ENCODE peak calls at places on chromosome 3, in four cellular contexts. One of them, this sample, is unnamed.

GRCh38 chr3:45528429-45528828 is 66.1 kb upstream of the LIMD1 start:
- DNase-seq in SK-N-SH: no peak
- DNase-seq in IMR-90: peak; percentile 83
- DNase-seq in fibroblast of lung: peak; percentile 71
- DNase-seq in this sample: no peak

GRCh38 chr3:173007079-173007723 is 133.8 kb downstream of the SPATA16 start:
- DNase-seq in SK-N-SH: no peak
- DNase-seq in fibroblast of lung: no peak
- DNase-seq in IMR-90: no peak
- DNase-seq in this sample: no peak

GRCh38 chr3:52237659-52238172 is 1.2 kb downstream of the TWF2 start:
- DNase-seq in SK-N-SH: peak; percentile 58
- DNase-seq in IMR-90: peak; percentile 89
- DNase-seq in fibroblast of lung: peak; percentile 91
- DNase-seq in this sample: no peak

GRCh38 chr3:120304569-120305090 is 19.6 kb upstream of the GPR156 start:
- DNase-seq in SK-N-SH: no peak
- DNase-seq in fibroblast of lung: no peak
- DNase-seq in IMR-90: no peak
- DNase-seq in this sample: no peak

GRCh38 chr3:61943975-61944374 is 382.6 kb downstream of the PTPRG start:
- DNase-seq in SK-N-SH: no peak
- DNase-seq in IMR-90: no peak
- DNase-seq in fibroblast of lung: no peak
- DNase-seq in this sample: peak; percentile 7

GRCh38 chr3:136604961-136605360 is 147.2 kb downstream of the STAG1 start:
- DNase-seq in IMR-90: peak; percentile 23
- DNase-seq in fibroblast of lung: peak; percentile 53
- DNase-seq in SK-N-SH: no peak
- DNase-seq in this sample: no peak

GRCh38 chr3:127908202-127908601 is 6.8 kb upstream of the KBTBD12 start:
- DNase-seq in SK-N-SH: no peak
- DNase-seq in IMR-90: no peak
- DNase-seq in fibroblast of lung: no peak
- DNase-seq in this sample: no peak

GRCh38 chr3:197015790-197016705 is 13.6 kb downstream of the MELTF start:
- DNase-seq in IMR-90: no peak
- DNase-seq in fibroblast of lung: no peak
- DNase-seq in SK-N-SH: no peak
- DNase-seq in this sample: no peak

GRCh38 chr3:39189648-39190269 is 2.6 kb downstream of the XIRP1 start:
- DNase-seq in IMR-90: peak; percentile 64
- DNase-seq in fibroblast of lung: peak; percentile 42
- DNase-seq in SK-N-SH: peak; percentile 79
- DNase-seq in this sample: peak; percentile 67

GRCh38 chr3:54188176-54188791 is 65.9 kb downstream of the CACNA2D3 start:
- DNase-seq in IMR-90: peak; percentile 34
- DNase-seq in fibroblast of lung: peak; percentile 49
- DNase-seq in SK-N-SH: no peak
- DNase-seq in this sample: peak; percentile 68

GRCh38 chr3:117282506-117282905 is 572.9 kb downstream of the TUSC7 start:
- DNase-seq in fibroblast of lung: no peak
- DNase-seq in SK-N-SH: no peak
- DNase-seq in IMR-90: no peak
- DNase-seq in this sample: no peak

GRCh38 chr3:143119009-143119914 is at the start of gene CHST2:
- DNase-seq in IMR-90: peak; percentile 71
- DNase-seq in fibroblast of lung: peak; percentile 83
- DNase-seq in SK-N-SH: peak; percentile 94
- DNase-seq in this sample: peak; percentile 86

GRCh38 chr3:110620118-110620517 is 451.5 kb upstream of the NECTIN3 start:
- DNase-seq in IMR-90: no peak
- DNase-seq in SK-N-SH: no peak
- DNase-seq in fibroblast of lung: no peak
- DNase-seq in this sample: no peak

GRCh38 chr3:144743325-144743724 is 771.7 kb downstream of the DIPK2A start:
- DNase-seq in IMR-90: no peak
- DNase-seq in fibroblast of lung: no peak
- DNase-seq in SK-N-SH: no peak
- DNase-seq in this sample: no peak

GRCh38 chr3:23992051-23992628 is 47.1 kb downstream of the NR1D2 start:
- DNase-seq in SK-N-SH: peak; percentile 55
- DNase-seq in IMR-90: peak; percentile 55
- DNase-seq in fibroblast of lung: peak; percentile 77
- DNase-seq in this sample: no peak

GRCh38 chr3:171077261-171077660 is 50.7 kb upstream of the SLC2A2 start:
- DNase-seq in SK-N-SH: no peak
- DNase-seq in fibroblast of lung: no peak
- DNase-seq in IMR-90: no peak
- DNase-seq in this sample: no peak

GRCh38 chr3:158360756-158361448 is 210.1 kb upstream of the MLF1 start:
- DNase-seq in IMR-90: no peak
- DNase-seq in SK-N-SH: no peak
- DNase-seq in fibroblast of lung: no peak
- DNase-seq in this sample: no peak

GRCh38 chr3:55749036-55749435 is 261.9 kb upstream of the WNT5A start:
- DNase-seq in IMR-90: no peak
- DNase-seq in fibroblast of lung: no peak
- DNase-seq in SK-N-SH: no peak
- DNase-seq in this sample: no peak

GRCh38 chr3:160184655-160185054 is 40.6 kb upstream of the C3orf80 start:
- DNase-seq in fibroblast of lung: peak; percentile 93
- DNase-seq in SK-N-SH: no peak
- DNase-seq in IMR-90: peak; percentile 82
- DNase-seq in this sample: no peak

GRCh38 chr3:138767498-138768104 is 67.1 kb downstream of the PIK3CB start:
- DNase-seq in fibroblast of lung: no peak
- DNase-seq in IMR-90: no peak
- DNase-seq in SK-N-SH: no peak
- DNase-seq in this sample: no peak

GRCh38 chr3:9934993-9935392 is 1.4 kb downstream of the CRELD1 start:
- DNase-seq in SK-N-SH: no peak
- DNase-seq in IMR-90: no peak
- DNase-seq in fibroblast of lung: no peak
- DNase-seq in this sample: no peak

GRCh38 chr3:149371001-149371722 is 6.3 kb downstream of the TM4SF1 start:
- DNase-seq in SK-N-SH: no peak
- DNase-seq in fibroblast of lung: peak; percentile 58
- DNase-seq in IMR-90: peak; percentile 72
- DNase-seq in this sample: no peak

GRCh38 chr3:38605981-38606380 is 43.5 kb downstream of the SCN5A start:
- DNase-seq in fibroblast of lung: no peak
- DNase-seq in IMR-90: no peak
- DNase-seq in SK-N-SH: no peak
- DNase-seq in this sample: no peak

GRCh38 chr3:98573231-98573728 is 20.1 kb downstream of the CPOX start:
- DNase-seq in fibroblast of lung: no peak
- DNase-seq in SK-N-SH: peak; percentile 36
- DNase-seq in IMR-90: peak; percentile 33
- DNase-seq in this sample: no peak

GRCh38 chr3:99999541-99999940 is 114.8 kb downstream of the FILIP1L start:
- DNase-seq in SK-N-SH: no peak
- DNase-seq in fibroblast of lung: no peak
- DNase-seq in IMR-90: peak; percentile 35
- DNase-seq in this sample: no peak

GRCh38 chr3:16067837-16068471 is 106.5 kb upstream of the GALNT15 start:
- DNase-seq in SK-N-SH: peak; percentile 60
- DNase-seq in fibroblast of lung: no peak
- DNase-seq in IMR-90: peak; percentile 48
- DNase-seq in this sample: no peak

GRCh38 chr3:148922467-148922866 is 57.4 kb downstream of the CPA3 start:
- DNase-seq in SK-N-SH: no peak
- DNase-seq in IMR-90: no peak
- DNase-seq in fibroblast of lung: no peak
- DNase-seq in this sample: no peak

GRCh38 chr3:124858275-124858674 is 28.9 kb downstream of the ITGB5 start:
- DNase-seq in IMR-90: peak; percentile 54
- DNase-seq in SK-N-SH: no peak
- DNase-seq in fibroblast of lung: peak; percentile 80
- DNase-seq in this sample: no peak

GRCh38 chr3:183259087-183259486 is 6.0 kb downstream of the B3GNT5 start:
- DNase-seq in fibroblast of lung: no peak
- DNase-seq in IMR-90: no peak
- DNase-seq in SK-N-SH: no peak
- DNase-seq in this sample: no peak

GRCh38 chr3:165854696-165855095 is 17.5 kb upstream of the BCHE start:
- DNase-seq in SK-N-SH: peak; percentile 11
- DNase-seq in fibroblast of lung: peak; percentile 27
- DNase-seq in IMR-90: no peak
- DNase-seq in this sample: no peak

DNA sequence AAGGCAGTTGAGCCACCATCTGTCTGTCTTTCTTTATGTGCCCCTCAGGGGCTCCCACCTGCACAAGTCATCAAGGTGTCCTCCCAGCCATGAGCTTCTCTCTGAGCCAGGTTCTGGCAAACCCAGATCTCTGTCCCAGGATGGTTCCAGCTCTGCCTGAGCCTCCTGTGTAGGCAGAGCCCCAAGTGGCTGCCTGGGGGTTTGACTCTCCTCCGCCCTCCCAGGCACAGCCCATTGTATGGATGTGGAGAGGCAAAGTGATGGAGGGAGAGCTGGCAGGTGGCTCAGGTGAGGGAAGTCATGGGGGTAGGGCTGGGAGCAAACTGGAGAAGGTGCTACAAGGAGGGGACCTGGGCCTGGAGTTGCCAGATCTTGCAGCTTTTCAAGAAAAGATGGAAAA is 56.9 kb downstream of the GRIP2 start:
- DNase-seq in IMR-90: no peak
- DNase-seq in fibroblast of lung: no peak
- DNase-seq in SK-N-SH: no peak
- DNase-seq in this sample: no peak
- H3K4me2 ChIP-seq in IMR-90: no peak overlapping the region
- H3K4me2 ChIP-seq in fibroblast of lung: no peak overlapping the region
- H3K4me2 ChIP-seq in SK-N-SH: no peak overlapping the region
- H3K4me2 ChIP-seq in this sample: no peak overlapping the region

GRCh38 chr3:47002490-47003410 is 23.3 kb downstream of the NBEAL2 start:
- DNase-seq in fibroblast of lung: no peak
- DNase-seq in IMR-90: no peak
- DNase-seq in SK-N-SH: peak; percentile 60
- DNase-seq in this sample: peak; percentile 40
- TF ChIP-seq CTCF in fibroblast of lung: no peak
- TF ChIP-seq CTCF in IMR-90: no peak
- TF ChIP-seq CTCF in SK-N-SH: peak; percentile 12
- TF ChIP-seq CTCF in this sample: peak; percentile 56

GRCh38 chr3:69086133-69086722 is 1.5 kb downstream of the ARL6IP5 start:
- DNase-seq in SK-N-SH: peak; percentile 37
- DNase-seq in fibroblast of lung: peak; percentile 95
- DNase-seq in IMR-90: peak; percentile 92
- DNase-seq in this sample: peak; percentile 78
- H3K4me1 ChIP-seq in SK-N-SH: peaks cover 54% of the 10 kb centered on the region
- H3K4me1 ChIP-seq in fibroblast of lung: peaks cover 44% of the 10 kb centered on the region
- H3K4me1 ChIP-seq in IMR-90: peaks cover 14% of the 10 kb centered on the region
- H3K4me1 ChIP-seq in this sample: peaks cover 82% of the 10 kb centered on the region

DNA sequence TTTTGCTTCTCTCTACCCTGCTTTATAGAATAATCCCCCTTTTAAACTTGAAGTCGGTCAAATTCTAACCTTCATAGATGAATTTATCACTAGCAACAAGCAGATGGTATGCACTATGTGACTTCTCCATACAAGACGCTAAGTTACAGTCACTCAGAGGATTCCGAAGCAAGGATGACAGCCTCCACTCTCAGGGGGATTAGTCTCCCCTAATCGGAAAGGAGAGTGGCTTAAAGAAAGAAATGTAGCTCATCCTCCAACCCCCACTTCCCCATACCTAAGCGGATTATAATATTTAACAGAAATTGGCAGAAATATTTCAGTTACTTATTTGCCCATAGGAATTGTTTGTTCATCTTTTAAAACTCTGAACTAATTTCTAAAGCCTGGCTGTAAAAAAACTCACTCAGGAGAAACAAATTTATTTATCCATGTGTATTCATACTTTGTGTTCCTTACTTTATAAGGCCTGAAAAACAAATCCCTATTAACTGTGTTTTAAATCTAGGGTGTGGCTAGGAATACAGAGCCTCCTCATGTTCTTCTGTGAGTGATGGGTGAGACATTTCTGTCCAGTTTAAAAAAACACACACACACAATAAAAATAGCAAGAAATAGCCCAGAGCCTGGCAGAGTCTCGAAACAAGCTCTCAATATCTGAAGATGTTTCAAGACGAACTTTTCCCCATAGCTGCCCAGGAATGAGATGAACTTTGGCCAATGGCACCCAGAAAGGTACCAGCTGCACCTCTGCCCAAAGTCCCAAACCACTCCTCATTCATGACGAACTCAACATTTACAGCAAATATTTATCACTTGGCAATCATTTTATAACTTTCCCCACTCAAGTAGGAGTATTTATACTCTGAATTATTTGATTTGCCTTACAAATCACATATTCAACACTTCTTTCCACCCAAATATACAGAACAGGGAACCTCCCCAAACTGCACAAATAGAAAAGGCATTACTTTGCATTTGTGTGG is 18.6 kb downstream of the SIAH2 start:
- DNase-seq in IMR-90: no peak
- DNase-seq in fibroblast of lung: no peak
- DNase-seq in SK-N-SH: no peak
- DNase-seq in this sample: no peak
- H3K4me2 ChIP-seq in IMR-90: no peak overlapping the region
- H3K4me2 ChIP-seq in fibroblast of lung: no peak overlapping the region
- H3K4me2 ChIP-seq in SK-N-SH: no peak overlapping the region
- H3K4me2 ChIP-seq in this sample: no peak overlapping the region

GRCh38 chr3:150803440-150803985 is 40.5 kb upstream of the SIAH2 start:
- DNase-seq in SK-N-SH: no peak
- DNase-seq in fibroblast of lung: no peak
- DNase-seq in IMR-90: no peak
- DNase-seq in this sample: no peak
- TF ChIP-seq CTCF in SK-N-SH: no peak
- TF ChIP-seq CTCF in fibroblast of lung: no peak
- TF ChIP-seq CTCF in IMR-90: no peak
- TF ChIP-seq CTCF in this sample: no peak

GRCh38 chr3:30692498-30693130 is 86.2 kb downstream of the TGFBR2 start:
- DNase-seq in IMR-90: no peak
- DNase-seq in SK-N-SH: no peak
- DNase-seq in fibroblast of lung: no peak
- DNase-seq in this sample: no peak
- H3K4me1 ChIP-seq in IMR-90: peaks cover 10% of the 10 kb centered on the region
- H3K4me1 ChIP-seq in SK-N-SH: peaks cover 41% of the 10 kb centered on the region
- H3K4me1 ChIP-seq in fibroblast of lung: peaks cover 13% of the 10 kb centered on the region
- H3K4me1 ChIP-seq in this sample: no peaks in the 10 kb centered on the region

DNA sequence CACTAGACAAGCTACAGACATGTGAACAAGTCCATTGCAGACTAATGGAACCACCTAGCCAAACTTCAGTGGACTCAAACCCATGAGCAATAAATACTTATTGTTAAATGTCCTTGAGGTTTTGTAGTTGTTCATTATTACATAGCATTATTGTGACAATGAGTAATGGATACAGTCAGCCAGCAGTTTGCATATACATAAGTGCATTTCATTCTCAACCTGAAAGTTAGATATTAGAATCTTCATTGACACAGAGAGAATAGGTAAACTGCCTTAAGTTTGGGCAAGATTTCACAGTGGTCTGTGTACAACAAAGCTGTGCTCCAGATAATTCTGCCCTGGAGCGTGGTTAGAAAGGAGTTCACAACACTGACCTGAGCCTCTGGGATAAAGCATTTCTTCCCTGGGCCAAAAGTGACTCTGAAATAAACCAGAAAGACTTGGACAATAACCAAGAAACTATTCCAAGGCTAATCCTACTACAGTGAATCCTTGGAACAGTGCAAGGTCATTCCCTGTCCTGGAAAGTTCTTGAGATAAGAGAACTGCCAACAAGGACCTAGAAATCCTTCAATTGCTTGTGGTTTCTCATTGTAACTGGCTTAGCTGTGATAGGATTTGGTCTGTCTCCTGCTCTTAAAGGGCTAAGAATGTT is 225.5 kb upstream of the STT3B start:
- DNase-seq in fibroblast of lung: peak; percentile 38
- DNase-seq in IMR-90: no peak
- DNase-seq in SK-N-SH: no peak
- DNase-seq in this sample: no peak
- H3K4me2 ChIP-seq in fibroblast of lung: no peak overlapping the region
- H3K4me2 ChIP-seq in IMR-90: no peak overlapping the region
- H3K4me2 ChIP-seq in SK-N-SH: no peak overlapping the region
- H3K4me2 ChIP-seq in this sample: no peak overlapping the region

This sample was measured in DND-41.